ENCODE peak calls at places on chromosomes 4 and X, in five cellular contexts. One of them, this sample, is unnamed.

GRCh38 chr4:18850763-18851331 is 829.3 kb upstream of the LCORL start:
- DNase-seq in choroid plexus epithelial cell: no peak
- DNase-seq in HuH-7: no peak
- DNase-seq in ELF-1: no peak
- DNase-seq in aorta: no peak
- DNase-seq in this sample: no peak

GRCh38 chr4:8647094-8647570 is 54.6 kb downstream of the CPZ start:
- DNase-seq in choroid plexus epithelial cell: no peak
- DNase-seq in HuH-7: no peak
- DNase-seq in ELF-1: no peak
- DNase-seq in aorta: no peak
- DNase-seq in this sample: no peak

GRCh38 chrX:40016702-40017101 is 81.1 kb downstream of the BCOR start:
- DNase-seq in choroid plexus epithelial cell: no peak
- DNase-seq in HuH-7: no peak
- DNase-seq in ELF-1: no peak
- DNase-seq in aorta: no peak
- DNase-seq in this sample: no peak

GRCh38 chr4:42630908-42631307 is 26.0 kb downstream of the ATP8A1 start:
- DNase-seq in choroid plexus epithelial cell: no peak
- DNase-seq in HuH-7: no peak
- DNase-seq in ELF-1: no peak
- DNase-seq in aorta: no peak
- DNase-seq in this sample: no peak

GRCh38 chr4:53009824-53010223 is 147.7 kb downstream of the RASL11B start:
- DNase-seq in choroid plexus epithelial cell: no peak
- DNase-seq in HuH-7: no peak
- DNase-seq in ELF-1: peak
- DNase-seq in aorta: no peak
- DNase-seq in this sample: no peak

GRCh38 chrX:1466232-1466661 is 13.5 kb upstream of the ASMTL start:
- DNase-seq in choroid plexus epithelial cell: no peak
- DNase-seq in HuH-7: no peak
- DNase-seq in ELF-1: no peak
- DNase-seq in aorta: no peak
- DNase-seq in this sample: no peak

GRCh38 chrX:47218280-47218919 is at the start of gene CDK16:
- DNase-seq in choroid plexus epithelial cell: peak
- DNase-seq in HuH-7: peak
- DNase-seq in ELF-1: peak
- DNase-seq in aorta: peak
- DNase-seq in this sample: peak

GRCh38 chr4:104915864-104916263 is 230.8 kb upstream of the TET2 start:
- DNase-seq in choroid plexus epithelial cell: no peak
- DNase-seq in HuH-7: no peak
- DNase-seq in ELF-1: peak
- DNase-seq in aorta: no peak
- DNase-seq in this sample: no peak

GRCh38 chr4:25439913-25440477 is 62.9 kb downstream of the ANAPC4 start:
- DNase-seq in choroid plexus epithelial cell: peak
- DNase-seq in HuH-7: peak
- DNase-seq in ELF-1: peak
- DNase-seq in aorta: no peak
- DNase-seq in this sample: peak

GRCh38 chrX:132676561-132677186 is 187.8 kb upstream of the MBNL3 start:
- DNase-seq in choroid plexus epithelial cell: peak
- DNase-seq in HuH-7: peak
- DNase-seq in ELF-1: peak
- DNase-seq in aorta: no peak
- DNase-seq in this sample: no peak